ENCODE peak calls at places on chromosomes 4 and X, in ten cellular contexts. A is neuronal stem cell, G is IMR-90, S is psoas muscle, T is fibroblast of mammary gland, H is AG09309, J is AG04450, R is breast epithelium, Z is MM.1S, N is NT2/D1. M is an unnamed sample.

GRCh38 chr4:162485486-162485885 is 321.7 kb upstream of the FSTL5 start:
- DNase-seq in A (no peak), G (no peak), S (no peak), T (peak; percentile 30), H (no peak), J (no peak), R (no peak), Z (no peak), N (no peak), M (no peak)

GRCh38 chr4:168766537-168767316 is 243.3 kb downstream of the CBR4 start:
- DNase-seq in A (no peak), G (peak; percentile 88), S (no peak), T (peak; percentile 88), H (peak; percentile 38), J (no peak), R (no peak), Z (no peak), N (no peak), M (peak; percentile 32)

GRCh38 chr4:143046906-143047305 is 137.8 kb upstream of the USP38 start:
- DNase-seq in A (no peak), G (no peak), S (no peak), T (no peak), H (no peak), J (no peak), R (no peak), Z (no peak), N (no peak), M (no peak)

GRCh38 chr4:53905935-53906377 is 158.4 kb downstream of the CHIC2 start:
- DNase-seq in A (peak; percentile 29), G (peak; percentile 78), S (peak; percentile 37), T (peak; percentile 78), H (no peak), J (no peak), R (no peak), Z (peak; percentile 66), N (peak; percentile 56), M (peak; percentile 89)

GRCh38 chr4:16198271-16198670 is 28.0 kb downstream of the TAPT1 start:
- DNase-seq in A (no peak), G (no peak), S (no peak), T (no peak), H (no peak), J (no peak), R (no peak), Z (no peak), N (no peak), M (no peak)

GRCh38 chrX:55056820-55057690 is 17.8 kb upstream of the PAGE2B start:
- DNase-seq in A (no peak), G (peak; percentile 19), S (no peak), T (peak; percentile 5), H (peak; percentile 3), J (no peak), R (no peak), Z (peak; percentile 28), N (no peak), M (no peak)

GRCh38 chr4:52658671-52659015 is 458 bp downstream of the USP46 start:
- DNase-seq in A (peak; percentile 5), G (no peak), S (peak; percentile 19), T (no peak), H (no peak), J (no peak), R (no peak), Z (no peak), N (no peak), M (no peak)

GRCh38 chr4:121041307-121042090 is 30.8 kb downstream of the NDNF start:
- DNase-seq in A (no peak), G (no peak), S (no peak), T (no peak), H (no peak), J (no peak), R (no peak), Z (peak; percentile 88), N (peak; percentile 6), M (no peak)

GRCh38 chrX:48648299-48648698 is 35.3 kb upstream of the WAS start:
- DNase-seq in A (no peak), G (peak; percentile 45), S (no peak), T (peak; percentile 63), H (peak; percentile 17), J (no peak), R (no peak), Z (peak; percentile 66), N (peak; percentile 51), M (peak; percentile 21)

GRCh38 chr4:151098191-151098590 is 1.2 kb upstream of the RPS3A start:
- DNase-seq in A (no peak), G (no peak), S (no peak), T (no peak), H (no peak), J (no peak), R (no peak), Z (no peak), N (no peak), M (peak; percentile 41)

GRCh38 chr4:108037884-108038283 is 48.2 kb downstream of the HADH start:
- DNase-seq in A (no peak), G (no peak), S (no peak), T (no peak), H (no peak), J (no peak), R (no peak), Z (no peak), N (no peak), M (no peak)

GRCh38 chrX:141176586-141177451 is at the start of gene LDOC1:
- DNase-seq in A (peak; percentile 79), G (peak; percentile 71), S (peak; percentile 69), T (peak; percentile 71), H (peak; percentile 3), J (peak; percentile 36), R (peak; percentile 80), Z (peak; percentile 76), N (peak; percentile 49), M (peak; percentile 75)

GRCh38 chrX:71545364-71545763 is 12.5 kb downstream of the OGT start:
- DNase-seq in A (no peak), G (no peak), S (no peak), T (no peak), H (no peak), J (no peak), R (no peak), Z (no peak), N (no peak), M (no peak)

GRCh38 chrX:3663576-3664290 is 49.7 kb downstream of the PRKX start:
- DNase-seq in A (no peak), G (no peak), S (no peak), T (no peak), H (no peak), J (no peak), R (no peak), Z (no peak), N (no peak), M (no peak)

GRCh38 chr4:184268574-184269160 is 51.0 kb upstream of the ENPP6 start:
- DNase-seq in A (no peak), G (no peak), S (no peak), T (no peak), H (no peak), J (no peak), R (no peak), Z (peak; percentile 53), N (no peak), M (no peak)

GRCh38 chr4:108044951-108045686 is 55.4 kb downstream of the HADH start:
- DNase-seq in A (no peak), G (no peak), S (no peak), T (peak; percentile 43), H (no peak), J (no peak), R (no peak), Z (no peak), N (no peak), M (peak; percentile 10)

GRCh38 chrX:17621566-17622270 is 115.6 kb upstream of the SCML1 start:
- DNase-seq in A (no peak), G (no peak), S (no peak), T (no peak), H (no peak), J (no peak), R (no peak), Z (no peak), N (no peak), M (no peak)

GRCh38 chrX:24494544-24495113 is 29.5 kb downstream of the PDK3 start:
- DNase-seq in A (no peak), G (peak; percentile 80), S (no peak), T (peak; percentile 72), H (peak; percentile 41), J (peak; percentile 30), R (no peak), Z (no peak), N (no peak), M (peak; percentile 48)

DNA sequence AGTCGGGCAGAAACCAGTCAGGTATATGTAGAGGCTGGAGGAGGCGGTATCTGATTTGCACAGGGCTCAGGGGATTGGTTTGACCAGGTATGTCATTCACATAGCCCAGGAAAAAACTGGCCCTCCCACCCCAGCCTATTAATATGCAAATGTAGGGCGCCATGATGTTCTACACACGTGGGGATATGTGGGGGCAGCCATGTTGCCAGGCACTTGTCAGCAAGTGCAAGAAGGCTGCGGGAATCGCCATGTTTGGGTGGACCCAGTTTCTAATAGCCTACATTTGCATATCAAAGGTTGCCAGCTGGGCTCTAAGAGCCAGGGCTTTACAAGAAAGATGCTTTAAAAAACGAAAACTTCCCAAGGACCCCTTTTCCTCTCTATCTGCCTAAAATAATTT is 335.1 kb downstream of the SMARCA1 start:
- DNase-seq in A (no peak), G (no peak), S (no peak), T (no peak), H (no peak), J (no peak), R (no peak), Z (no peak), N (peak; percentile 56), M (no peak)
- H3K4me3 ChIP-seq in A (no peak overlapping the region), G (no peak overlapping the region), S (no peak overlapping the region), T (no peak overlapping the region), H (no peak overlapping the region), J (no peak overlapping the region), R (no peak overlapping the region), Z (no peak overlapping the region), N (no peak overlapping the region), M (no peak overlapping the region)

GRCh38 chr4:156374069-156374468 is 420.4 kb upstream of the CTSO start:
- DNase-seq in A (peak; percentile 62), G (no peak), S (no peak), T (no peak), H (no peak), J (no peak), R (no peak), Z (no peak), N (peak; percentile 2), M (no peak)
- H3K4me3 ChIP-seq in A (no peak overlapping the region), G (no peak overlapping the region), S (no peak overlapping the region), T (no peak overlapping the region), H (no peak overlapping the region), J (no peak overlapping the region), R (no peak overlapping the region), Z (no peak overlapping the region), N (no peak overlapping the region), M (no peak overlapping the region)

DNA sequence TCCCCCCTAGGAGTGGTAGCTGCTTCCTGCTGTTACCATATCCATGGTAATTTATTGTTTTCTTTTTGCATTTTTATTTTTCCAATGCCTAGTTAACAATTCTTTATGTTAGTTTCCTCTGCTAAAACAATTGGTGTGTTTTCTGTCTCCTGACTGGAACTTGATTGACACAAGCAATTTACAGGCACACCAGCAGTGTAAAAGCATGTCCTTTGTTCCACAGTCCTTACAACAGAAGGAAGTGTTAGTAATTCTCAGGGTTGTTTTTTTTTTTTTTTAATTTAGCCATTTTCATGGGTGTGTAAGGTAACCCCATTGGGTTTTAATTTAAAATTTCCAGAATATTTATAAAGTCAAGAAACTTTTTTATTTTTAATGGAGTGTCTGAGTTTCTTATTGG is 25.0 kb upstream of the TMLHE start:
- DNase-seq in A (no peak), G (no peak), S (no peak), T (no peak), H (no peak), J (no peak), R (no peak), Z (no peak), N (no peak), M (no peak)
- H3K4me3 ChIP-seq in A (no peak overlapping the region), G (no peak overlapping the region), S (no peak overlapping the region), T (no peak overlapping the region), H (no peak overlapping the region), J (no peak overlapping the region), R (no peak overlapping the region), Z (no peak overlapping the region), N (no peak overlapping the region), M (no peak overlapping the region)

GRCh38 chr4:173398251-173398650 is 665 bp downstream of the SCRG1 start:
- DNase-seq in A (no peak), G (no peak), S (no peak), T (no peak), H (no peak), J (no peak), R (no peak), Z (no peak), N (no peak), M (no peak)
- H3K4me3 ChIP-seq in A (no peak overlapping the region), G (no peak overlapping the region), S (no peak overlapping the region), T (no peak overlapping the region), H (no peak overlapping the region), J (no peak overlapping the region), R (no peak overlapping the region), Z (no peak overlapping the region), N (no peak overlapping the region), M (no peak overlapping the region)

M was measured in MG63.